ENCODE peak calls at places on chromosomes 13 and 19, in five cellular contexts. X, R, P, I and C are unnamed samples.

GRCh38 chr19:53982056-53982455 is 9.4 kb upstream of the CACNG6 start:
- DNase-seq in R (no peak), P (peak; percentile 41), I (no peak), X (no peak), C (no peak)

GRCh38 chr19:50377051-50377441 is 789 bp downstream of the NR1H2 start:
- DNase-seq in I (peak; percentile 35), P (peak; percentile 21), X (no peak), R (peak; percentile 39), C (no peak)

GRCh38 chr19:18020212-18021067 is 12.5 kb downstream of the ARRDC2 start:
- DNase-seq in X (peak; percentile 51), R (no peak), P (no peak), I (no peak), C (peak; percentile 25)

GRCh38 chr19:41816761-41817160 is 20.4 kb downstream of the CEACAM3 start:
- DNase-seq in R (no peak), X (no peak), P (no peak), I (no peak), C (no peak)

GRCh38 chr19:3478409-3479176 is 1.7 kb downstream of the SMIM24 start:
- DNase-seq in P (no peak), R (no peak), I (no peak), X (no peak), C (peak; percentile 55)

GRCh38 chr19:40588110-40588854 is 11.6 kb downstream of the SHKBP1 start:
- DNase-seq in X (no peak), I (no peak), P (no peak), R (no peak), C (no peak)

GRCh38 chr19:46913852-46914430 is 53.1 kb downstream of the ARHGAP35 start:
- DNase-seq in P (no peak), R (no peak), I (no peak), X (peak; percentile 69), C (no peak)

GRCh38 chr19:49142866-49143335 is 12.3 kb downstream of the HRC start:
- DNase-seq in P (peak; percentile 98), X (peak; percentile 94), R (peak; percentile 44), I (peak; percentile 21), C (peak; percentile 90)

GRCh38 chr13:27283906-27284523 is 13.4 kb downstream of the RASL11A start:
- DNase-seq in R (no peak), I (peak; percentile 8), P (no peak), X (peak; percentile 32), C (peak; percentile 8)

GRCh38 chr19:10549733-10550132 is 6.0 kb downstream of the ATG4D start:
- DNase-seq in X (no peak), R (no peak), P (no peak), I (no peak), C (peak; percentile 15)

GRCh38 chr19:17206736-17207581 is 8.2 kb upstream of the USE1 start:
- DNase-seq in I (no peak), R (no peak), X (no peak), P (no peak), C (no peak)

GRCh38 chr13:74883834-74884233 is 598.1 kb downstream of the TBC1D4 start:
- DNase-seq in R (no peak), P (no peak), I (no peak), X (no peak), C (no peak)

GRCh38 chr13:37403776-37404497 is 194.6 kb downstream of the POSTN start:
- DNase-seq in I (no peak), P (no peak), X (peak; percentile 70), R (no peak), C (no peak)

GRCh38 chr19:46494115-46494935 is 1.3 kb downstream of the PNMA8B start:
- DNase-seq in P (no peak), I (no peak), R (no peak), X (no peak), C (no peak)

GRCh38 chr13:41751277-41751676 is 209.6 kb downstream of the VWA8 start:
- DNase-seq in R (no peak), I (no peak), P (peak; percentile 58), X (no peak), C (no peak)

GRCh38 chr19:7879102-7879770 is 5.0 kb upstream of the PRR36 start:
- DNase-seq in R (no peak), X (no peak), I (no peak), P (no peak), C (no peak)

GRCh38 chr13:40963927-40964326 is 55.2 kb downstream of the ELF1 start:
- DNase-seq in X (peak; percentile 49), I (no peak), R (no peak), P (no peak), C (no peak)

GRCh38 chr19:6687117-6687516 is 17.2 kb upstream of the TNFSF14 start:
- DNase-seq in P (no peak), I (no peak), R (no peak), X (no peak), C (no peak)